ENCODE peak calls at places on chromosome 21, in nine cellular contexts. J is iPS-NIHi11; V is anterior cingulate cortex; L is fibroblast of lung; Y is T-helper 9 cell; N is Panc1; A is effector memory CD8-positive, alpha-beta T cell; O is CD4-positive, CD25-positive, alpha-beta regulatory T cell; T is activated CD8-positive, alpha-beta T cell treated with anti-CD3 and anti-CD28 coated beads for 36 hours. W is an unnamed sample.

GRCh38 chr21:44793269-44794030 is 8.2 kb downstream of the UBE2G2 start:
- DNase-seq in J (peak; percentile 87), V (no peak), L (peak; percentile 49), Y (peak; percentile 31), N (no peak), A (peak; percentile 39), O (peak; percentile 42), T (peak; percentile 56), W (peak; percentile 44)

GRCh38 chr21:35905973-35906357 is 154.4 kb downstream of the SETD4 start:
- DNase-seq in J (no peak), V (no peak), L (no peak), Y (no peak), N (no peak), A (no peak), O (no peak), T (no peak), W (no peak)

GRCh38 chr21:41442496-41443186 is 16.6 kb downstream of the MX1 start:
- DNase-seq in J (no peak), V (no peak), L (peak; percentile 66), Y (no peak), N (no peak), A (no peak), O (no peak), T (no peak), W (no peak)

GRCh38 chr21:43277481-43278351 is 108.9 kb downstream of the CRYAA start:
- DNase-seq in J (peak; percentile 48), V (no peak), L (no peak), Y (no peak), N (no peak), A (no peak), O (no peak), T (no peak), W (no peak)

GRCh38 chr21:31909153-31909771 is 36.4 kb downstream of the HUNK start:
- DNase-seq in J (peak; percentile 51), V (no peak), L (peak; percentile 26), Y (no peak), N (no peak), A (no peak), O (no peak), T (no peak), W (no peak)

GRCh38 chr21:42760361-42760970 is 107.0 kb downstream of the PDE9A start:
- DNase-seq in J (no peak), V (no peak), L (no peak), Y (no peak), N (no peak), A (no peak), O (no peak), T (no peak), W (no peak)

GRCh38 chr21:46656820-46657219 is 21.3 kb downstream of the PRMT2 start:
- DNase-seq in J (no peak), V (no peak), L (no peak), Y (no peak), N (no peak), A (no peak), O (no peak), T (no peak), W (no peak)

GRCh38 chr21:44925027-44925755 is 4.5 kb upstream of the ITGB2 start:
- DNase-seq in J (no peak), V (no peak), L (peak; percentile 47), Y (no peak), N (no peak), A (no peak), O (no peak), T (no peak), W (peak; percentile 48)

GRCh38 chr21:44434936-44435635 is 20.2 kb upstream of the LRRC3 start:
- DNase-seq in J (peak; percentile 5), V (no peak), L (no peak), Y (no peak), N (no peak), A (no peak), O (no peak), T (no peak), W (no peak)

GRCh38 chr21:35989185-35989735 is 71.1 kb downstream of the SETD4 start:
- DNase-seq in J (no peak), V (no peak), L (peak; percentile 7), Y (no peak), N (no peak), A (no peak), O (no peak), T (no peak), W (no peak)